ENCODE peak calls at places on chromosome 19, in five cellular contexts. L is T-helper 2 cell; J is CD4-positive, alpha-beta T cell; Y is activated naive CD4-positive, alpha-beta T cell treated with anti-CD3 and anti-CD28 coated beads, Interleukin-2, amount 10 ng/mL, durations not matched to agents 7 days and 5 days; E is 8988T. Z is an unnamed sample.
A peak's percentile ranks its signal among the peaks of the same experiment; 100 is the strongest.

GRCh38 chr19:29753190-29753933 is 38.3 kb upstream of the C19orf12 start:
- DNase-seq in L (no peak), J (no peak), Y (no peak), E (no peak), Z (no peak)

GRCh38 chr19:35675589-35676140 is 9.3 kb downstream of the UPK1A start:
- DNase-seq in L (no peak), J (no peak), Y (no peak), E (no peak), Z (no peak)

GRCh38 chr19:18223860-18224524 is 2.2 kb downstream of the PDE4C start:
- DNase-seq in L (no peak), J (no peak), Y (peak; percentile 40), E (peak; percentile 90), Z (no peak)

GRCh38 chr19:21023901-21024300 is 3.4 kb downstream of the ZNF430 start:
- DNase-seq in L (no peak), J (no peak), Y (no peak), E (no peak), Z (no peak)

GRCh38 chr19:46863818-46864629 is 3.2 kb downstream of the ARHGAP35 start:
- DNase-seq in L (no peak), J (peak; percentile 20), Y (no peak), E (no peak), Z (no peak)

GRCh38 chr19:2081873-2082810 is 14.0 kb downstream of the MOB3A start:
- DNase-seq in L (peak; percentile 76), J (peak; percentile 54), Y (peak; percentile 76), E (no peak), Z (no peak)

GRCh38 chr19:12092065-12092867 is 27.7 kb downstream of the ZNF844 start:
- DNase-seq in L (no peak), J (peak; percentile 47), Y (peak; percentile 77), E (peak; percentile 75), Z (peak; percentile 86)

GRCh38 chr19:49809987-49810389 is 3.1 kb downstream of the FUZ start:
- DNase-seq in L (no peak), J (no peak), Y (no peak), E (no peak), Z (no peak)

GRCh38 chr19:16889883-16890460 is 1.2 kb downstream of the F2RL3 start:
- DNase-seq in L (no peak), J (no peak), Y (no peak), E (no peak), Z (no peak)

GRCh38 chr19:2149980-2150793 is 1.2 kb downstream of the AP3D1 start:
- DNase-seq in L (no peak), J (no peak), Y (peak; percentile 31), E (peak; percentile 28), Z (no peak)

GRCh38 chr19:1009976-1010538 is 9.8 kb downstream of the GRIN3B start:
- DNase-seq in L (no peak), J (no peak), Y (no peak), E (no peak), Z (no peak)

GRCh38 chr19:18710986-18711751 is 27.7 kb downstream of the CRTC1 start:
- DNase-seq in L (no peak), J (no peak), Y (no peak), E (no peak), Z (no peak)

GRCh38 chr19:12899891-12900518 is 9.0 kb downstream of the GCDH start:
- DNase-seq in L (no peak), J (no peak), Y (no peak), E (no peak), Z (no peak)

GRCh38 chr19:29650988-29651387 is 14.3 kb upstream of the PLEKHF1 start:
- DNase-seq in L (no peak), J (no peak), Y (no peak), E (no peak), Z (no peak)

GRCh38 chr19:49331616-49332055 is 3.6 kb upstream of the CD37 start:
- DNase-seq in L (peak; percentile 42), J (peak; percentile 53), Y (peak; percentile 76), E (no peak), Z (no peak)

GRCh38 chr19:16418597-16418962 is 53.2 kb downstream of the EPS15L1 start:
- DNase-seq in L (no peak), J (no peak), Y (no peak), E (no peak), Z (no peak)

GRCh38 chr19:41887711-41888382 is 4.9 kb downstream of the ARHGEF1 start:
- DNase-seq in L (peak; percentile 88), J (peak; percentile 86), Y (peak; percentile 90), E (no peak), Z (no peak)

GRCh38 chr19:51687791-51688664 is 5.1 kb upstream of the SPACA6 start:
- DNase-seq in L (no peak), J (no peak), Y (no peak), E (no peak), Z (no peak)

GRCh38 chr19:44799627-44800257 is 9.2 kb upstream of the BCAM start:
- DNase-seq in L (no peak), J (no peak), Y (no peak), E (no peak), Z (no peak)

Z was measured in type B pancreatic cell.